ENCODE peak calls at places on chromosome 17, in five cellular contexts. One of them, this sample, is unnamed.

GRCh38 chr17:9928601-9929341 is 23.7 kb upstream of the RCVRN start:
- DNase-seq in astrocyte of the spinal cord: peak
- DNase-seq in HepG2: peak
- DNase-seq in cardiac muscle cell: peak
- DNase-seq in foreskin fibroblast: peak
- DNase-seq in this sample: peak

GRCh38 chr17:2212328-2212981 is 91.1 kb downstream of the SMG6 start:
- DNase-seq in foreskin fibroblast: peak
- DNase-seq in cardiac muscle cell: no peak
- DNase-seq in HepG2: no peak
- DNase-seq in astrocyte of the spinal cord: peak
- DNase-seq in this sample: no peak

GRCh38 chr17:3780986-3781385 is 20.0 kb downstream of the ITGAE start:
- DNase-seq in foreskin fibroblast: no peak
- DNase-seq in cardiac muscle cell: no peak
- DNase-seq in HepG2: no peak
- DNase-seq in astrocyte of the spinal cord: no peak
- DNase-seq in this sample: no peak

GRCh38 chr17:4555863-4556646 is 871 bp upstream of the MYBBP1A start:
- DNase-seq in cardiac muscle cell: no peak
- DNase-seq in foreskin fibroblast: no peak
- DNase-seq in HepG2: no peak
- DNase-seq in astrocyte of the spinal cord: no peak
- DNase-seq in this sample: peak

GRCh38 chr17:49618112-49618611 is 42.5 kb downstream of the NXPH3 start:
- DNase-seq in foreskin fibroblast: peak
- DNase-seq in astrocyte of the spinal cord: peak
- DNase-seq in cardiac muscle cell: no peak
- DNase-seq in HepG2: no peak
- DNase-seq in this sample: no peak

GRCh38 chr17:60139438-60140285 is 10.1 kb upstream of the CA4 start:
- DNase-seq in HepG2: peak
- DNase-seq in cardiac muscle cell: peak
- DNase-seq in foreskin fibroblast: peak
- DNase-seq in astrocyte of the spinal cord: peak
- DNase-seq in this sample: peak

GRCh38 chr17:56185905-56186783 is 32.9 kb downstream of the ANKFN1 start:
- DNase-seq in astrocyte of the spinal cord: peak
- DNase-seq in cardiac muscle cell: no peak
- DNase-seq in foreskin fibroblast: peak
- DNase-seq in HepG2: no peak
- DNase-seq in this sample: no peak

GRCh38 chr17:6090253-6090652 is 20.1 kb downstream of the WSCD1 start:
- DNase-seq in HepG2: no peak
- DNase-seq in foreskin fibroblast: no peak
- DNase-seq in astrocyte of the spinal cord: no peak
- DNase-seq in cardiac muscle cell: no peak
- DNase-seq in this sample: no peak

GRCh38 chr17:69141802-69142472 is at the start of gene ABCA6:
- DNase-seq in cardiac muscle cell: no peak
- DNase-seq in astrocyte of the spinal cord: peak
- DNase-seq in foreskin fibroblast: peak
- DNase-seq in HepG2: no peak
- DNase-seq in this sample: no peak

GRCh38 chr17:21463779-21464407 is 87.7 kb downstream of the KCNJ12 start:
- DNase-seq in foreskin fibroblast: peak
- DNase-seq in cardiac muscle cell: peak
- DNase-seq in astrocyte of the spinal cord: no peak
- DNase-seq in HepG2: no peak
- DNase-seq in this sample: peak

GRCh38 chr17:48513097-48513496 is 17.7 kb downstream of the HOXB1 start:
- DNase-seq in HepG2: no peak
- DNase-seq in cardiac muscle cell: peak
- DNase-seq in astrocyte of the spinal cord: no peak
- DNase-seq in foreskin fibroblast: no peak
- DNase-seq in this sample: no peak

GRCh38 chr17:40607641-40608040 is 40.0 kb downstream of the SMARCE1 start:
- DNase-seq in cardiac muscle cell: no peak
- DNase-seq in astrocyte of the spinal cord: no peak
- DNase-seq in HepG2: no peak
- DNase-seq in foreskin fibroblast: no peak
- DNase-seq in this sample: no peak

GRCh38 chr17:81399481-81400153 is 4.4 kb downstream of the BAHCC1 start:
- DNase-seq in cardiac muscle cell: no peak
- DNase-seq in astrocyte of the spinal cord: no peak
- DNase-seq in foreskin fibroblast: peak
- DNase-seq in HepG2: no peak
- DNase-seq in this sample: no peak

GRCh38 chr17:7046127-7046724 is 2.3 kb upstream of the SLC16A11 start:
- DNase-seq in astrocyte of the spinal cord: no peak
- DNase-seq in foreskin fibroblast: peak
- DNase-seq in cardiac muscle cell: peak
- DNase-seq in HepG2: peak
- DNase-seq in this sample: no peak

GRCh38 chr17:30321314-30321713 is 12.5 kb downstream of the TMIGD1 start:
- DNase-seq in foreskin fibroblast: no peak
- DNase-seq in astrocyte of the spinal cord: no peak
- DNase-seq in HepG2: no peak
- DNase-seq in cardiac muscle cell: no peak
- DNase-seq in this sample: no peak

GRCh38 chr17:52106070-52106469 is 52.4 kb downstream of the CA10 start:
- DNase-seq in HepG2: no peak
- DNase-seq in astrocyte of the spinal cord: no peak
- DNase-seq in cardiac muscle cell: no peak
- DNase-seq in foreskin fibroblast: peak
- DNase-seq in this sample: no peak

GRCh38 chr17:82808921-82809905 is 30.6 kb downstream of the ZNF750 start:
- DNase-seq in cardiac muscle cell: peak
- DNase-seq in astrocyte of the spinal cord: peak
- DNase-seq in HepG2: no peak
- DNase-seq in foreskin fibroblast: no peak
- DNase-seq in this sample: no peak

GRCh38 chr17:64679710-64680216 is 17.7 kb upstream of the SMURF2 start:
- DNase-seq in foreskin fibroblast: peak
- DNase-seq in cardiac muscle cell: no peak
- DNase-seq in astrocyte of the spinal cord: peak
- DNase-seq in HepG2: peak
- DNase-seq in this sample: no peak

GRCh38 chr17:14205992-14206461 is 30.6 kb downstream of the CDRT15 start:
- DNase-seq in cardiac muscle cell: no peak
- DNase-seq in HepG2: no peak
- DNase-seq in astrocyte of the spinal cord: no peak
- DNase-seq in foreskin fibroblast: no peak
- DNase-seq in this sample: no peak

GRCh38 chr17:38453951-38454421 is 25.7 kb downstream of the ARHGAP23 start:
- DNase-seq in HepG2: no peak
- DNase-seq in astrocyte of the spinal cord: peak
- DNase-seq in foreskin fibroblast: peak
- DNase-seq in cardiac muscle cell: no peak
- DNase-seq in this sample: no peak

GRCh38 chr17:51000835-51001638 is 119.6 kb downstream of the SPAG9 start:
- DNase-seq in cardiac muscle cell: peak
- DNase-seq in astrocyte of the spinal cord: peak
- DNase-seq in foreskin fibroblast: peak
- DNase-seq in HepG2: peak
- DNase-seq in this sample: peak

GRCh38 chr17:61744804-61745203 is 118.5 kb downstream of the BRIP1 start:
- DNase-seq in cardiac muscle cell: no peak
- DNase-seq in HepG2: no peak
- DNase-seq in foreskin fibroblast: no peak
- DNase-seq in astrocyte of the spinal cord: no peak
- DNase-seq in this sample: no peak

GRCh38 chr17:35728551-35728950 is 2.9 kb upstream of the RASL10B start:
- DNase-seq in HepG2: no peak
- DNase-seq in cardiac muscle cell: no peak
- DNase-seq in astrocyte of the spinal cord: no peak
- DNase-seq in foreskin fibroblast: no peak
- DNase-seq in this sample: no peak

GRCh38 chr17:73628642-73629552 is 15.3 kb downstream of the SDK2 start:
- DNase-seq in foreskin fibroblast: no peak
- DNase-seq in astrocyte of the spinal cord: no peak
- DNase-seq in cardiac muscle cell: no peak
- DNase-seq in HepG2: no peak
- DNase-seq in this sample: no peak

GRCh38 chr17:28471127-28471453 is 2.4 kb upstream of the SLC13A2 start:
- DNase-seq in cardiac muscle cell: no peak
- DNase-seq in astrocyte of the spinal cord: no peak
- DNase-seq in HepG2: no peak
- DNase-seq in foreskin fibroblast: no peak
- DNase-seq in this sample: no peak

GRCh38 chr17:79840204-79840988 is 1.2 kb upstream of the CBX4 start:
- DNase-seq in astrocyte of the spinal cord: peak
- DNase-seq in HepG2: no peak
- DNase-seq in foreskin fibroblast: peak
- DNase-seq in cardiac muscle cell: peak
- DNase-seq in this sample: peak
- TF ChIP-seq CTCF in astrocyte of the spinal cord: peak
- TF ChIP-seq CTCF in HepG2: no peak
- TF ChIP-seq CTCF in foreskin fibroblast: no peak
- TF ChIP-seq CTCF in cardiac muscle cell: no peak
- TF ChIP-seq CTCF in this sample: no peak

DNA sequence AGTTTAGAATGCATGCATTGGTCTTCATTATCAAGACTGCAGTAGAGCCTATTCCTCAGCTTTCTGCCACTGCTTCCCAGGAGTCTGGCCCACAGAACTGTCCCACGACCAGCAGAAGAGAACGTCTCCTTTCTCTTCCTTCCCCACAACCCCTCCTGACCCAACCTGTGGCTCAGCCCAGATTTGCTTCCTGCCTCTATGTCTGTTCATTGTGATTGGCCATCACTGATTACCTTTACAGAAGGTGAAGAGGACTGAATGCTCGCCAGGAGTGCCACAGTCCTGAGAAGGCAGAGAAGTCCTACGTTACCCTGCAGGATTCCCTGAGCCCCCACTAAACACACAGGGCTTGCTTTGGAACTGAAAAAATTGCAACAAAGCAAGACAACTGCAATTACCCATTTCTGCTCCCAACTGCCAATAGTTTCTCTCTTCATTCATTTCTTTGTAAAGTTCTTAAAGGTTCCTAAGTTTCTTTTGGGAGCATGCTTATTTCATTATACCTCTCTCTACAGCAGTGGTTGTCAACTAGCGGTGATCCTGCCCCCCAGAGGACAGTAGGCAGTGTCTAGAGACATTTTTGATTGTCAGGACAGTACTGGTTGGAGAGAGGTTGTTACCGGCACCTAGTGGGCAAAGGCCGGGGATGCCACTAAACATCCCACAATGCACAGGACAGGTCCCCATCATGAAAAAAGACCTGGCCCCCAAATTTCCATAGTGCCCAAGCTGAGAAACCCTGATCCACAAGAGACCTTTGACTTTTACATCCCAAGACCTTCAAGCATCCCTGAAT is 4.5 kb upstream of the NAT9 start:
- DNase-seq in foreskin fibroblast: peak
- DNase-seq in cardiac muscle cell: no peak
- DNase-seq in HepG2: peak
- DNase-seq in astrocyte of the spinal cord: peak
- DNase-seq in this sample: peak
- TF ChIP-seq CTCF in foreskin fibroblast: no peak
- TF ChIP-seq CTCF in cardiac muscle cell: peak
- TF ChIP-seq CTCF in HepG2: peak
- TF ChIP-seq CTCF in astrocyte of the spinal cord: peak
- TF ChIP-seq CTCF in this sample: no peak

GRCh38 chr17:17275991-17276390 is 5.1 kb downstream of the COPS3 start:
- DNase-seq in cardiac muscle cell: no peak
- DNase-seq in foreskin fibroblast: no peak
- DNase-seq in HepG2: no peak
- DNase-seq in astrocyte of the spinal cord: no peak
- DNase-seq in this sample: no peak

GRCh38 chr17:17264430-17264829 is 16.6 kb downstream of the COPS3 start:
- DNase-seq in HepG2: no peak
- DNase-seq in cardiac muscle cell: peak
- DNase-seq in foreskin fibroblast: no peak
- DNase-seq in astrocyte of the spinal cord: no peak
- DNase-seq in this sample: no peak

DNA sequence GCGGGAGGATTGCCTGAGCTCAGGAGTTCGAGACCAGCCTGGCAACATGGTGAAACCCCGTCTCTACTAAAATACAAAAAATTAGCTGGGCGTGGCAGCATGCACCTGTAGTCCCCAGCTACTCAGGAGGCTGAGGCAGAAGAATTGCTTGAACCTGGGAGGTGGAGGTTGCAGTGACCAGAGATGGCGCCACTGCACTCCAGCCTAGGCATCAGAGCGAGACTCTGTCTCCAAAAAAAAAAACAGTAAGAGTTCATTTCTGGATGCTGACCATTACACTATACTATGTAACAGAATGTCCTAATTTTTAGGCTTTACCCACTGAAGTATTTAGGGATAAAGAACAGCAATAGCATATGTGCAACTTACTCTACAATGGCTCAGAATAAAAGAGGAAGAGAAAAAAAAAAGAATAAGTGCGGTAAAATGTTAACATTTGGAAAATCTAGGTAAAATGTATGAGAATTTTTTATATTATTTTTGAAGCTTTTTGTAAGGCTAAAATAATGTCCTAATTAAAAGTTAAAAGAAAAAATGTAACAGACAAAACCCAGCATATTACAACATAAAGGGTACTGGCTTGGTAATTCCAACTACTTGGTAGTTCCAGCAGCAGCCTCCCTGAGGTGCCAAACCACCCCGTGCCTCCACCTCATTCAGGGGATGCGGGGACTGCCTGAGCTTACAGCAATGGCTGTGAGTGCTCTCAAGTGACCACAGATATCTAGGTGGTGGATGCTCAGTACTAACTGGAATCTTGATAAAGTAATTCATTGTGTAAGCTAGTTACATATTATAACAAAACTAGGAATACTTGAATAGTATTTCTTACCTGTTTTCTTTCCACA is 10.9 kb downstream of the COPS3 start:
- DNase-seq in astrocyte of the spinal cord: no peak
- DNase-seq in foreskin fibroblast: no peak
- DNase-seq in HepG2: peak
- DNase-seq in cardiac muscle cell: no peak
- DNase-seq in this sample: peak
- TF ChIP-seq CTCF in astrocyte of the spinal cord: peak
- TF ChIP-seq CTCF in foreskin fibroblast: peak
- TF ChIP-seq CTCF in HepG2: peak
- TF ChIP-seq CTCF in cardiac muscle cell: peak
- TF ChIP-seq CTCF in this sample: peak

DNA sequence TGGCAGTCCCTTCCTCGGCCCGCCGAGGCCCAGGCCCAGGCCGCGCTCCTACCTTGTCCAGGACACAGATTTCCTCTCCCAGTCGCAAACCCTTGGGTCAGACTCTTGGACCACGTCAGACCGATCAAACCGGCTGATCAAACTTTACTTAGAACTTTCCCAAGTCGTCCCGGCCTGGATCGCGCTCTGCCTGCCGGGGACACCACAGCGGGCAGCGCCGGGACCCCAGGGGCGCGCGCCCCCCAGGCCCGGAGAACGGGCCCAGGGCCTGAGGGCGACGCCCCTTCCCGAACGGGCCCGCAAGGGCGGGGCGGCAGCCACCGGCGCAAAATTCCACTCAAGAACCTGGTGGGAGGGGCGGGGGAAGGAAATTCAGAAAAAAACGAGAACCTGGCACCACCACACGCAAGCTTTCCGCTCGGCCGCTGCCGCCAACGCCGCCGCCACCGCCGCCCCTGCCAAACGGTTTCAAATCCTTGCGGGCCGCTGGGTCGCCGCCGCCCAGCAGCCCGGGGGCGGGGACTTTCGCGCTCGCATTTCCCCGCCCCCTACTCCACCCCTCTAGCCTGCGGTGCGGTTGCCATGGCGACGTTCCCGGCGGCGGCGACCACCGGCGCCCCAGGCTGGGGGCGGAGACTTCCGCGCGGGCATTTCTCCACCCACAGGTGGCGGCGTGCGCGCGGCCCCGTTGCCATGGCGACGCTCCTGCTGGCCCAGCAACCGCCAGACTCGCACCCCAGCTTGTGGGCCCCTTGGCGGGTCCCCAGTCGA is at the start of gene CEP112:
- DNase-seq in cardiac muscle cell: peak
- DNase-seq in foreskin fibroblast: peak
- DNase-seq in HepG2: peak
- DNase-seq in astrocyte of the spinal cord: peak
- DNase-seq in this sample: peak
- TF ChIP-seq CTCF in cardiac muscle cell: no peak
- TF ChIP-seq CTCF in foreskin fibroblast: no peak
- TF ChIP-seq CTCF in HepG2: no peak
- TF ChIP-seq CTCF in astrocyte of the spinal cord: no peak
- TF ChIP-seq CTCF in this sample: no peak

This sample was measured in endothelial cell.